ENCODE peak calls at places on chromosomes 1 and 21, in five cellular contexts. X is upper lobe of right lung, U is AG09309, L is pancreas, W is spleen. Y is an unnamed sample.

GRCh38 chr1:245881767-245882391 is 625.2 kb downstream of the SMYD3 start:
- DNase-seq in X (no peak), W (no peak), U (no peak), L (no peak), Y (no peak)

GRCh38 chr1:112075566-112075965 is 86.1 kb upstream of the KCND3 start:
- DNase-seq in W (no peak), L (no peak), U (no peak), X (no peak), Y (no peak)

GRCh38 chr1:206606867-206607266 is 5.4 kb downstream of the EIF2D start:
- DNase-seq in W (no peak), L (no peak), U (no peak), X (no peak), Y (no peak)

GRCh38 chr1:231420959-231421615 is 1.0 kb downstream of the EGLN1 start:
- DNase-seq in U (no peak), X (peak; percentile 77), L (peak; percentile 78), W (peak; percentile 91), Y (peak; percentile 70)

GRCh38 chr1:63810936-63811335 is 37.1 kb downstream of the ROR1 start:
- DNase-seq in U (no peak), L (no peak), X (no peak), W (no peak), Y (no peak)

GRCh38 chr1:181043025-181043880 is 9.5 kb downstream of the MR1 start:
- DNase-seq in W (no peak), L (no peak), X (peak; percentile 83), U (no peak), Y (peak; percentile 72)

GRCh38 chr1:19179597-19180271 is 30.3 kb downstream of the UBR4 start:
- DNase-seq in W (no peak), L (no peak), U (no peak), X (no peak), Y (no peak)

GRCh38 chr1:157045251-157046218 is at the start of gene ARHGEF11:
- DNase-seq in W (peak; percentile 90), L (peak; percentile 96), X (peak; percentile 97), U (peak; percentile 35), Y (peak; percentile 93)

GRCh38 chr1:248788327-248788726 is 32.8 kb upstream of the LYPD8 start:
- DNase-seq in L (no peak), X (no peak), U (no peak), W (no peak), Y (no peak)

GRCh38 chr1:11383553-11384169 is 95.3 kb upstream of the DISP3 start:
- DNase-seq in U (no peak), L (no peak), W (no peak), X (no peak), Y (no peak)

GRCh38 chr1:47756411-47756810 is 240.8 kb downstream of the TRABD2B start:
- DNase-seq in X (no peak), U (no peak), W (peak; percentile 41), L (no peak), Y (no peak)

GRCh38 chr1:232470711-232471110 is 159.2 kb downstream of the SIPA1L2 start:
- DNase-seq in X (no peak), L (no peak), W (no peak), U (no peak), Y (no peak)

GRCh38 chr1:45545019-45545493 is 5.6 kb upstream of the AKR1A1 start:
- DNase-seq in U (no peak), X (no peak), L (no peak), W (no peak), Y (no peak)

GRCh38 chr1:6087402-6087772 is 41.7 kb downstream of the KCNAB2 start:
- DNase-seq in X (no peak), W (no peak), U (no peak), L (no peak), Y (no peak)

GRCh38 chr1:41423511-41424191 is 60.8 kb downstream of the EDN2 start:
- DNase-seq in X (peak; percentile 75), W (peak; percentile 84), L (peak; percentile 75), U (no peak), Y (no peak)

DNA sequence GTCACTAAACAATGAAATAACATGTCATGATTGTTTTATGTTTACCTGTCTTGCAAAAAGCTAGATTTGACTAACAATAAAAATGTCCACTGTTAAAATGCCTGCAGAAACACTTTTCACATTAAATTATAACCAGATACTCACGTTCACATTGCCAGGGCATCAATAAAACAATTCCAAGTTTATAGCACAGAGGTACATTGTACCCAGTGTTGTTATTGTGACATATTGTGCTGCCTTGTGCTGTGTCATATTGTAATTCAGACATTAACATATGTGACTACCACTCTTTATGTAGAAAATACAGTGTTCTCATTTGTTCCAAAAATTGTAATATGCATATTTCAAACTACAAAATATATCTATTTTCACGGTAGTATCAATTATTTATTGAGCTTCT is 766.1 kb downstream of the NCAM2 start:
- DNase-seq in L (no peak), U (no peak), W (no peak), X (no peak), Y (no peak)
- H3K4me3 ChIP-seq in L (no peak overlapping the region), U (no peak overlapping the region), W (no peak overlapping the region), X (no peak overlapping the region), Y (no peak overlapping the region)

DNA sequence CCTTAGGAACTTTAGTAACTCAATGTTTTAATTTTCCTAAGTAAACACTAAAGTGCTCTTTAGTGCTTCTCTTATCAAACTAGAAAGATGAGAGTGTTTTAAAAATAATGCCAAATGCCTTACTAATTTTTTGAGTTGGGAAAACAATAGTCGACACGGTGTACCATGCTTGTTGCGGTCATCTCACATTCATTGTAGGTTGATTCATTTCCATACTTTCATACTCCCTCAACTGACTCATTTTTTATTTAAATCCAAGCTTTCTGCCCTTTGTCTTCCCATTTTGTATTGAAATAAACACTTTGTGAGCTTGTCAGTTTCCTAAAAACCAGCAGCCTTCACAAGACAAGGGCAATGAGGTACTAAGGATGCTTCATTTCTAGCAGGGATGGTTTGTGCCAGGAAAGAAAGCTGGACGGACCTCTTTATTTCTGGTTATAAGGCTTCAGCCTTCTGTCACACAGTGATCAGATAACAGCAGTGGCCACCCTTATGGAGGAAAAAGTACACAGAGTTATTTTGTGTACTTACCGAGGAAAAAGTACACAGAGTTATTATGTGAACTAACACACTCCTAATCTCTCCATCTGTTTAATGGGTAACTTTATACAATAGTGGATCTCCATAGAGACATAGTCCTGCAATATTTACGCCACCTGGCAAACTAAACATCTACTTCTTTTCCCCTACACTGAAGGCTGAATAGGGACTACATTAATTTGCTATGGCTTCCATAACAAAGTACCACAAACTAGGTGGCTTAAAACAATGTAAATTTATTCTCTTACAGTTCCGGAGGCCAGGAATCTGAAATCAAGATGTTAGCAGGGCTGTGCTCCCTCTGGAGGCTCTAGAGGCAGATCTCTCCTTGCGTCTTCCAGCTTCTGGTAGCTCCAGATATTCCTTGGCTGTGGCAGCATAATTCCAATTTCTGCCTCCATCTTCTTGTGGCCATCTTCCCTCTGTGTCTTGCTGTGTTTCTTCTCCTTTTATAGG is 13.0 kb upstream of the CCDC190 start:
- DNase-seq in U (peak; percentile 55), X (no peak), W (no peak), L (no peak), Y (no peak)
- TF ChIP-seq CTCF in U (peak; percentile 46), X (no peak), W (no peak), L (no peak), Y (no peak)

GRCh38 chr1:235351898-235352297 is 15.3 kb upstream of the TBCE start:
- DNase-seq in L (no peak), X (no peak), U (no peak), W (no peak), Y (no peak)
- H3K4me3 ChIP-seq in L (no peak overlapping the region), X (no peak overlapping the region), U (no peak overlapping the region), W (no peak overlapping the region), Y (no peak overlapping the region)

DNA sequence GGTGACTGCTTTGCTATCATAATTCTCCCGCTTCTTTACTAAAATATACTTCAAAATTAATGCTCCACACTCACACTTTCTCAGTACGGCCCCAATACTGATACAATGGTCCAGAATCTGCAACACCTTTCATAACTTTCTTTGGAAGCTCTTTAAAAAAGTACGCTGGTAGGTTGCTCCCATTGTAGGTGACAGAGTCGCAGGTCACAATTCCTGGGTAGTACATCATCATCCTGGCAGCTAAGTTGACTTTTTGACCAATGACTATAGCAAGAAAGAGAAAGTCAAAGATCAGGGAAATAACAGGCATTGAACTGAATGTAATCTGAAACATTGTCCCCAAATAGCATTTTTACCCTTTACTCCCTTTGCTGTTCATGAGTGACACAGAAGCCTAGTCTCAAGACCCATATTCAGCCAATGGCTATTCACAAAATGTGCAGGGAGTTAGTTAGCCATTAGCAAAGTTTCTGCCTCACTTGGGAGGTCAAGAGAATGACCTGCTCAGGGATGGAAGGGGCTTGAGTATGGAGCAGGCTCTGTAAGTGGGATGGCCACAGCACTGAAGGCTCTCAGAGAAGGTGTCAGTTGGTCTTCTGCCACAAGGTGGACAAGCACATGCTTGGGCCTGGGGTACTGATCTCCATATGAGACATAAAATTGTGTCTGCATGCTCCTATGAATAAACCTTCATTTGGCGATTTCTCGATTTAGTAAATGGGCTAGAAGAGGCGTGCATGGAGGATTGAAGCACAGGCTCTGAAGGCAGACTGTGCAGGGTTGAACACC is 35.4 kb downstream of the ADCY10 start:
- DNase-seq in U (no peak), W (no peak), L (no peak), X (no peak), Y (no peak)
- TF ChIP-seq CTCF in U (no peak), W (no peak), L (no peak), X (no peak), Y (no peak)

GRCh38 chr1:7940034-7940433 is 605 bp downstream of the TNFRSF9 start:
- DNase-seq in X (no peak), U (no peak), W (no peak), L (no peak), Y (no peak)

GRCh38 chr1:7943295-7943694 is 2.7 kb upstream of the TNFRSF9 start:
- DNase-seq in U (no peak), W (no peak), X (no peak), L (no peak), Y (no peak)

GRCh38 chr1:7940745-7941436 is at the start of gene TNFRSF9:
- DNase-seq in X (peak; percentile 68), U (no peak), W (no peak), L (no peak), Y (peak; percentile 82)

GRCh38 chr1:7941437-7941793 is 776 bp upstream of the TNFRSF9 start:
- DNase-seq in W (no peak), U (no peak), L (no peak), X (no peak), Y (no peak)

GRCh38 chr1:7942701-7943029 is 2.0 kb upstream of the TNFRSF9 start:
- DNase-seq in X (no peak), U (no peak), W (no peak), L (no peak), Y (no peak)
- H3K4me3 ChIP-seq in X (peak overlapping the region; percentile 32), U (no peak overlapping the region), W (peak overlapping the region; percentile 15), L (peak overlapping the region; percentile 25), Y (peak overlapping the region; percentile 23)

DNA sequence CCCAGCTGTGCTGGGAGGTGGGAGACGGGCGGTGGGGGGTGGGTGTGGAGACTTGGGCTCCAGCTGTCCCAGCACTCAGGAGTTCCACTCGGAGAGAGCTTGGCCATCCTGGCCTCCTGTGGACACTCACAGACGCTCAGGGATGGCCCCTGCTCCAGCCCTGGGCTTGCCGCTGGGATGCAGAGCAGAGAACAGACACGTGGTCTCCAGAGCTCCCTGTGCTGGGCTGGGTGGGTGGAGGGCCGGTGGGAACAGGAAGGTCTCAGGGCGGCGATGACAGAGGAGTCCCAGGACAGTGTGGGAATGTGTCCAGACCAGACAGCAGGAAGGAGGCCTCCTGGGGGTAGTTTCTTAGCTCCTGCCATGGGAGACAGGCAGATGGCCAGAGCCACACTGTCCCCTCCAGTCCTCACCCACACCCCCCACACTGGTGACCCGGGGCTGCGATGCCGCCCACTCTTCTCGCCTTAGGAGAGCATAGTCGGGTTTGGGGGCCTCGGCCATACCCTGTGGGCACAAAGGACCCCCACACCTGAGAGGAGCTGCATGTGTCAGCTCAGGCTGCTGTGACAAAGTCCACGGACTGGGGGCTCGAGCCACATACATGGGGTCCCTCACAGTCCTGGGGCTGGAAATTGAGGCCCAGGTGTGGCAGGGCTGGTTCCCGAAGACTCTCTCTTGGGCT is 2.0 kb downstream of the KRTAP10-9 start:
- DNase-seq in X (no peak), U (no peak), W (no peak), L (no peak), Y (no peak)
- TF ChIP-seq CTCF in X (no peak), U (no peak), W (no peak), L (no peak), Y (no peak)